ENCODE peak calls at places on chromosomes 16 and 17, in six cellular contexts. W, Z, G, P, Q and H are unnamed samples.

GRCh38 chr16:57513371-57514102 is 22.8 kb downstream of the CCDC102A start:
- DNase-seq in P (no peak), W (peak; percentile 27), Q (no peak), G (peak; percentile 94), Z (no peak), H (no peak)

GRCh38 chr17:48593840-48594411 is 347 bp upstream of the HOXB5 start:
- DNase-seq in Q (peak; percentile 73), G (peak; percentile 94), W (peak; percentile 98), P (no peak), Z (peak; percentile 92), H (peak; percentile 52)

GRCh38 chr16:58494981-58495860 is 4.7 kb upstream of the NDRG4 start:
- DNase-seq in G (peak; percentile 81), Z (peak; percentile 92), W (peak; percentile 99), P (peak; percentile 92), Q (peak; percentile 77), H (peak; percentile 48)

GRCh38 chr16:88057656-88058055 is 106.4 kb downstream of the BANP start:
- DNase-seq in G (peak; percentile 63), P (no peak), W (no peak), Q (no peak), Z (no peak), H (no peak)

GRCh38 chr16:47142469-47143328 is 1.0 kb downstream of the NETO2 start:
- DNase-seq in P (no peak), Z (peak; percentile 66), Q (peak; percentile 40), W (peak; percentile 80), G (peak; percentile 77), H (no peak)

GRCh38 chr16:28087675-28088285 is 24.3 kb upstream of the GSG1L start:
- DNase-seq in G (no peak), W (peak; percentile 18), Q (no peak), Z (no peak), P (no peak), H (no peak)

GRCh38 chr16:12523002-12523401 is 280.7 kb downstream of the CPPED1 start:
- DNase-seq in W (no peak), G (no peak), P (no peak), Q (no peak), Z (no peak), H (no peak)

GRCh38 chr17:79629548-79630049 is 18.7 kb upstream of the RBFOX3 start:
- DNase-seq in Q (no peak), W (no peak), G (no peak), P (no peak), Z (no peak), H (no peak)

GRCh38 chr16:12295395-12295794 is 318.9 kb downstream of the SNX29 start:
- DNase-seq in Z (no peak), G (no peak), W (no peak), Q (no peak), P (no peak), H (no peak)

GRCh38 chr17:55768946-55769624 is 18.2 kb downstream of the PCTP start:
- DNase-seq in G (no peak), Q (no peak), Z (no peak), W (no peak), P (no peak), H (no peak)

GRCh38 chr17:12729086-12729485 is 60.2 kb upstream of the ARHGAP44 start:
- DNase-seq in G (no peak), P (no peak), Z (no peak), W (no peak), Q (no peak), H (no peak)

GRCh38 chr16:17633146-17633966 is 162.6 kb upstream of the XYLT1 start:
- DNase-seq in W (no peak), P (peak; percentile 11), Z (no peak), G (no peak), Q (no peak), H (no peak)

GRCh38 chr16:83958842-83959565 is 6.0 kb downstream of the OSGIN1 start:
- DNase-seq in Z (no peak), W (no peak), G (no peak), Q (no peak), P (no peak), H (no peak)

GRCh38 chr16:66427871-66428681 is 981 bp downstream of the BEAN1 start:
- DNase-seq in Q (no peak), G (no peak), Z (no peak), P (no peak), W (peak; percentile 15), H (no peak)

GRCh38 chr17:74433421-74434121 is 1.7 kb downstream of the GPRC5C start:
- DNase-seq in G (peak; percentile 83), P (no peak), W (no peak), Z (no peak), Q (no peak), H (no peak)

GRCh38 chr16:90022209-90023077 is 3.2 kb upstream of the DBNDD1 start:
- DNase-seq in Q (peak; percentile 74), G (peak; percentile 97), P (no peak), W (peak; percentile 93), Z (peak; percentile 97), H (peak; percentile 76)

GRCh38 chr17:31386542-31387075 is 4.9 kb upstream of the RAB11FIP4 start:
- DNase-seq in P (no peak), G (no peak), Q (no peak), Z (no peak), W (no peak), H (no peak)

GRCh38 chr16:81778861-81779539 is at the start of gene PLCG2:
- DNase-seq in G (peak; percentile 92), Q (no peak), P (no peak), Z (peak; percentile 94), W (peak; percentile 59), H (no peak)

GRCh38 chr16:23290189-23291062 is 11.7 kb upstream of the SCNN1B start:
- DNase-seq in G (no peak), P (no peak), Z (no peak), W (no peak), Q (no peak), H (no peak)

GRCh38 chr17:44314869-44315661 is 6.7 kb downstream of the RUNDC3A start:
- DNase-seq in Z (peak; percentile 83), W (peak; percentile 18), G (peak; percentile 81), P (no peak), Q (peak; percentile 34), H (no peak)